ENCODE peak calls at places on chromosomes 5 and 9, in ten cellular contexts. Y, Q, X, U, R, W, G, V, O and P are unnamed samples.

GRCh38 chr9:78292026-78292425 is 4.9 kb upstream of the PSAT1 start:
- DNase-seq in Y (no peak), Q (no peak), X (peak; percentile 39), U (no peak), R (no peak), W (no peak), G (no peak), V (peak; percentile 57), O (no peak), P (no peak)

GRCh38 chr5:124697912-124698690 is 48.3 kb downstream of the ZNF608 start:
- DNase-seq in Y (peak; percentile 21), Q (peak; percentile 4), X (no peak), U (no peak), R (no peak), W (no peak), G (no peak), V (no peak), O (no peak), P (peak; percentile 69)

GRCh38 chr5:179344301-179345178 is 721 bp downstream of the ADAMTS2 start:
- DNase-seq in Y (no peak), Q (no peak), X (no peak), U (no peak), R (peak; percentile 41), W (no peak), G (no peak), V (no peak), O (no peak), P (peak; percentile 23)

GRCh38 chr9:92524881-92525280 is 10.9 kb downstream of the ECM2 start:
- DNase-seq in Y (no peak), Q (no peak), X (no peak), U (no peak), R (no peak), W (no peak), G (no peak), V (no peak), O (no peak), P (no peak)

GRCh38 chr5:123125953-123126352 is 36.9 kb downstream of the PRDM6 start:
- DNase-seq in Y (peak; percentile 63), Q (peak; percentile 70), X (no peak), U (no peak), R (peak; percentile 66), W (no peak), G (peak; percentile 63), V (no peak), O (no peak), P (peak; percentile 63)

GRCh38 chr5:115584501-115584900 is 17.8 kb downstream of the TICAM2 start:
- DNase-seq in Y (no peak), Q (no peak), X (no peak), U (no peak), R (no peak), W (no peak), G (no peak), V (no peak), O (no peak), P (no peak)

GRCh38 chr5:68225188-68225910 is 9.8 kb downstream of the PIK3R1 start:
- DNase-seq in Y (peak; percentile 94), Q (peak; percentile 87), X (no peak), U (no peak), R (peak; percentile 94), W (no peak), G (peak; percentile 39), V (peak; percentile 89), O (no peak), P (peak; percentile 91)

GRCh38 chr5:2163940-2164490 is 281.3 kb upstream of the IRX4 start:
- DNase-seq in Y (no peak), Q (no peak), X (no peak), U (no peak), R (no peak), W (no peak), G (no peak), V (no peak), O (no peak), P (no peak)

GRCh38 chr5:143153332-143154119 is 250.0 kb downstream of the NR3C1 start:
- DNase-seq in Y (peak; percentile 66), Q (peak; percentile 89), X (no peak), U (no peak), R (peak; percentile 84), W (no peak), G (no peak), V (peak; percentile 87), O (no peak), P (peak; percentile 75)

GRCh38 chr5:87755378-87755777 is 342.6 kb upstream of the CCNH start:
- DNase-seq in Y (no peak), Q (no peak), X (no peak), U (no peak), R (no peak), W (no peak), G (no peak), V (no peak), O (no peak), P (no peak)

GRCh38 chr9:77215874-77216273 is 38.5 kb downstream of the VPS13A start:
- DNase-seq in Y (peak; percentile 41), Q (no peak), X (no peak), U (no peak), R (peak; percentile 34), W (no peak), G (no peak), V (no peak), O (no peak), P (peak; percentile 25)

GRCh38 chr5:85000671-85001070 is 616.0 kb upstream of the EDIL3 start:
- DNase-seq in Y (no peak), Q (no peak), X (no peak), U (no peak), R (peak; percentile 56), W (no peak), G (peak; percentile 67), V (no peak), O (no peak), P (peak; percentile 23)

GRCh38 chr5:138692370-138692769 is 60.9 kb upstream of the CTNNA1 start:
- DNase-seq in Y (no peak), Q (no peak), X (no peak), U (no peak), R (peak; percentile 20), W (no peak), G (no peak), V (no peak), O (no peak), P (peak; percentile 36)

GRCh38 chr5:10289353-10289752 is 18.3 kb downstream of the CMBL start:
- DNase-seq in Y (no peak), Q (no peak), X (no peak), U (no peak), R (no peak), W (no peak), G (no peak), V (no peak), O (no peak), P (peak; percentile 52)

GRCh38 chr5:131795128-131795719 is 1.6 kb downstream of the FNIP1 start:
- DNase-seq in Y (no peak), Q (no peak), X (no peak), U (no peak), R (peak; percentile 22), W (no peak), G (no peak), V (no peak), O (no peak), P (no peak)

GRCh38 chr9:5767968-5768932 is 64.7 kb downstream of the ERMP1 start:
- DNase-seq in Y (no peak), Q (no peak), X (no peak), U (no peak), R (peak; percentile 19), W (no peak), G (no peak), V (no peak), O (no peak), P (peak; percentile 18)

GRCh38 chr9:126420643-126421564 is 94.3 kb downstream of the MVB12B start:
- DNase-seq in Y (no peak), Q (no peak), X (no peak), U (no peak), R (peak; percentile 59), W (no peak), G (peak; percentile 73), V (no peak), O (no peak), P (peak; percentile 65)

GRCh38 chr9:15081021-15081753 is 171.0 kb upstream of the FREM1 start:
- DNase-seq in Y (no peak), Q (no peak), X (no peak), U (no peak), R (no peak), W (no peak), G (no peak), V (no peak), O (no peak), P (no peak)

GRCh38 chr9:125484632-125485282 is 222.3 kb downstream of the MAPKAP1 start:
- DNase-seq in Y (peak; percentile 76), Q (no peak), X (no peak), U (no peak), R (peak; percentile 77), W (no peak), G (peak; percentile 68), V (no peak), O (no peak), P (peak; percentile 65)

GRCh38 chr9:127608104-127608966 is 3.7 kb upstream of the STXBP1 start:
- DNase-seq in Y (peak; percentile 45), Q (no peak), X (peak; percentile 83), U (no peak), R (peak; percentile 33), W (peak; percentile 50), G (no peak), V (no peak), O (peak; percentile 81), P (peak; percentile 40)

GRCh38 chr9:136690104-136690840 is 3.0 kb upstream of the AGPAT2 start:
- DNase-seq in Y (no peak), Q (no peak), X (no peak), U (no peak), R (no peak), W (no peak), G (no peak), V (peak; percentile 80), O (no peak), P (no peak)

GRCh38 chr9:135662758-135663450 is at the start of gene LCN9:
- DNase-seq in Y (peak; percentile 21), Q (peak; percentile 16), X (no peak), U (no peak), R (peak; percentile 30), W (no peak), G (peak; percentile 57), V (no peak), O (no peak), P (peak; percentile 9)

GRCh38 chr5:96331681-96332361 is 101.2 kb downstream of the PCSK1 start:
- DNase-seq in Y (no peak), Q (no peak), X (no peak), U (no peak), R (no peak), W (no peak), G (no peak), V (no peak), O (no peak), P (no peak)

GRCh38 chr5:173743641-173744343 is 127.3 kb upstream of the BOD1 start:
- DNase-seq in Y (no peak), Q (no peak), X (no peak), U (no peak), R (no peak), W (no peak), G (no peak), V (no peak), O (no peak), P (no peak)

GRCh38 chr5:39775458-39776365 is 350.9 kb upstream of the DAB2 start:
- DNase-seq in Y (peak; percentile 95), Q (peak; percentile 60), X (no peak), U (no peak), R (peak; percentile 94), W (no peak), G (peak; percentile 63), V (no peak), O (no peak), P (peak; percentile 74)

GRCh38 chr9:131347376-131348020 is 46.4 kb upstream of the PRRC2B start:
- DNase-seq in Y (no peak), Q (no peak), X (no peak), U (no peak), R (no peak), W (no peak), G (no peak), V (no peak), O (no peak), P (no peak)

GRCh38 chr9:133048595-133048994 is 13.2 kb upstream of the CEL start:
- DNase-seq in Y (peak; percentile 26), Q (no peak), X (no peak), U (no peak), R (peak; percentile 29), W (no peak), G (no peak), V (no peak), O (no peak), P (peak; percentile 31)

GRCh38 chr9:109629615-109630014 is 131.5 kb upstream of the PTPN3 start:
- DNase-seq in Y (no peak), Q (no peak), X (no peak), U (no peak), R (no peak), W (no peak), G (no peak), V (no peak), O (no peak), P (no peak)